ENCODE peak calls at places on chromosomes 3 and 15, in seven cellular contexts. I, E, S, A, B, V and G are unnamed samples.
A peak's percentile ranks its signal among the peaks of the same experiment; 100 is the strongest.

GRCh38 chr3:125383744-125384143 is 8.6 kb upstream of the ZNF148 start:
- DNase-seq in I (no peak), E (no peak), S (no peak), A (no peak), B (no peak), V (no peak), G (no peak)

GRCh38 chr3:138314751-138315150 is 14.9 kb downstream of the NME9 start:
- DNase-seq in I (peak; percentile 22), E (no peak), S (no peak), A (no peak), B (no peak), V (no peak), G (no peak)

GRCh38 chr3:56303508-56303907 is 164.8 kb downstream of the ERC2 start:
- DNase-seq in I (no peak), E (peak; percentile 21), S (peak; percentile 44), A (peak; percentile 60), B (peak; percentile 0), V (no peak), G (peak; percentile 62)

GRCh38 chr15:51382787-51383186 is 41.3 kb downstream of the GLDN start:
- DNase-seq in I (no peak), E (peak; percentile 28), S (peak; percentile 60), A (peak; percentile 51), B (peak; percentile 31), V (no peak), G (peak; percentile 67)

GRCh38 chr3:24199775-24200247 is 254.7 kb downstream of the NR1D2 start:
- DNase-seq in I (no peak), E (no peak), S (peak; percentile 81), A (no peak), B (no peak), V (no peak), G (no peak)

GRCh38 chr3:144381607-144382006 is 410.0 kb downstream of the DIPK2A start:
- DNase-seq in I (no peak), E (no peak), S (no peak), A (no peak), B (no peak), V (no peak), G (no peak)

GRCh38 chr15:60179786-60180391 is 175.8 kb downstream of the FOXB1 start:
- DNase-seq in I (peak; percentile 22), E (peak; percentile 41), S (peak; percentile 68), A (peak; percentile 17), B (peak; percentile 75), V (no peak), G (no peak)

GRCh38 chr15:43100971-43101370 is 4.9 kb downstream of the UBR1 start:
- DNase-seq in I (no peak), E (no peak), S (no peak), A (no peak), B (no peak), V (no peak), G (no peak)

GRCh38 chr3:83928391-83928790 is 1030.4 kb upstream of the CADM2 start:
- DNase-seq in I (no peak), E (peak; percentile 7), S (peak; percentile 18), A (no peak), B (no peak), V (no peak), G (no peak)

GRCh38 chr3:23548706-23549105 is 257.0 kb upstream of the UBE2E1 start:
- DNase-seq in I (no peak), E (no peak), S (no peak), A (no peak), B (no peak), V (no peak), G (no peak)

GRCh38 chr3:78613366-78614008 is 1154.3 kb downstream of the ROBO1 start:
- DNase-seq in I (no peak), E (no peak), S (no peak), A (no peak), B (peak; percentile 81), V (no peak), G (no peak)